ENCODE peak calls at places on chromosomes 1 and 21, in four cellular contexts. G is GM12878, T is IMR-90, H is K562. N is an unnamed sample.

GRCh38 chr1:43005460-43006351 is 47.0 kb upstream of the SLC2A1 start:
- DNase-seq in G (no peak), T (no peak), H (peak), N (no peak)

GRCh38 chr1:118077331-118078055 is 107.5 kb downstream of the SPAG17 start:
- DNase-seq in G (no peak), T (peak), H (no peak), N (peak)

GRCh38 chr21:33115586-33116541 is 45.9 kb downstream of the OLIG1 start:
- DNase-seq in G (no peak), T (no peak), H (no peak), N (no peak)

GRCh38 chr1:84143796-84144565 is at the start of gene PRKACB:
- DNase-seq in G (peak), T (peak), H (no peak), N (no peak)

GRCh38 chr1:159492575-159493323 is 43.1 kb downstream of the OR10J5 start:
- DNase-seq in G (no peak), T (no peak), H (no peak), N (peak)

GRCh38 chr21:25567472-25567871 is 39.8 kb downstream of the MRPL39 start:
- DNase-seq in G (peak), T (no peak), H (no peak), N (no peak)

GRCh38 chr1:61322008-61322744 is 239.8 kb downstream of the NFIA start:
- DNase-seq in G (no peak), T (no peak), H (no peak), N (no peak)

GRCh38 chr1:101262060-101262459 is 25.2 kb downstream of the S1PR1 start:
- DNase-seq in G (no peak), T (no peak), H (no peak), N (no peak)

GRCh38 chr1:15258828-15259588 is 12.0 kb downstream of the FHAD1 start:
- DNase-seq in G (no peak), T (no peak), H (no peak), N (no peak)

GRCh38 chr1:161090617-161091016 is 1.3 kb upstream of the NECTIN4 start:
- DNase-seq in G (no peak), T (no peak), H (no peak), N (no peak)

DNA sequence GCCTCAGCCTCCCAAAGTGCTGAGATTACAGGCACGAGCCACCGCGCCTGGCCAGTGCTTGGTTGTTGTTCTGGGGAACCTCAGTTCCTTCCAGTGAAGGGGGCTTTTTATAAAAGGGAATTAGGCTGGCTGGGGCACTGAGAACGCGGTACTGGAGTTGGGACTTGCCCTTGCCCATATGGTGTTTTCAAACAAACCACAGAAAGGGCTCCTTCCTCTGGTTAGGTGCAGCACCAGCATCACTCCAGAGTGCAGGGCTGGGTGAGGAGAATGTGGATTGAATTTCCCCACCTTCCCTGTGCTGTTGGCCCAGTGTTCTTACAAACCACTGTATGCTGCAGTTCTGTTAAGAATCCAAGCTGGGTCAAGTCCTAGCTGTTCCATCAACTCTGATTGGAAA is 5.3 kb downstream of the MAN1C1 start:
- DNase-seq in G (no peak), T (no peak), H (no peak), N (no peak)
- TF ChIP-seq ELK1 in G (no peak), T (no peak), H (no peak), N (no peak)

GRCh38 chr1:163745204-163745603 is 423.4 kb downstream of the NUF2 start:
- DNase-seq in G (no peak), T (no peak), H (no peak), N (no peak)
- TF ChIP-seq ELK1 in G (no peak), T (no peak), H (no peak), N (no peak)

DNA sequence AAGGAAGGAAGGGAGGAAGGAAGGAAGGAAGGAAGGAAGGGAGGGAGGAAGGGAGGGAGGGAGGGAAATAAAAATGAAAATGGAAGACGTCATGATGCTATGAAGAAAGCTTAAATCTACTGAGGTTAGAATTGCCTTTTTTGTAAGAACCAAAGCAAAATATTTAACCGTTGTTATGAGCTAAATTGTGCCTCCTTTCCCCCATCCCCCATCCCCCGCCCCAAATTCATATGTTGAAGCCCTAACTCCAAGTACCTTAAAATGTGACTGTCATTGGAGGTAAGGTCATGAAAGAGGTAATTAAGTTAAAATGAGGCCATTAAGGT is 80.1 kb upstream of the CXADR start:
- DNase-seq in G (no peak), T (no peak), H (no peak), N (no peak)
- TF ChIP-seq ELK1 in G (no peak), T (no peak), H (no peak), N (no peak)

GRCh38 chr1:31573261-31573660 is 3.1 kb upstream of the TINAGL1 start:
- DNase-seq in G (no peak), T (no peak), H (no peak), N (no peak)

GRCh38 chr1:31571340-31572295 is 4.7 kb upstream of the TINAGL1 start:
- DNase-seq in G (no peak), T (no peak), H (no peak), N (no peak)

GRCh38 chr1:31570228-31570627 is 6.1 kb upstream of the TINAGL1 start:
- DNase-seq in G (no peak), T (no peak), H (no peak), N (no peak)

GRCh38 chr1:31570906-31571305 is 5.4 kb upstream of the TINAGL1 start:
- DNase-seq in G (no peak), T (no peak), H (no peak), N (no peak)

GRCh38 chr1:31572323-31573104 is 3.8 kb upstream of the TINAGL1 start:
- DNase-seq in G (no peak), T (peak), H (no peak), N (no peak)
- TF ChIP-seq ELK1 in G (no peak), T (no peak), H (no peak), N (no peak)

DNA sequence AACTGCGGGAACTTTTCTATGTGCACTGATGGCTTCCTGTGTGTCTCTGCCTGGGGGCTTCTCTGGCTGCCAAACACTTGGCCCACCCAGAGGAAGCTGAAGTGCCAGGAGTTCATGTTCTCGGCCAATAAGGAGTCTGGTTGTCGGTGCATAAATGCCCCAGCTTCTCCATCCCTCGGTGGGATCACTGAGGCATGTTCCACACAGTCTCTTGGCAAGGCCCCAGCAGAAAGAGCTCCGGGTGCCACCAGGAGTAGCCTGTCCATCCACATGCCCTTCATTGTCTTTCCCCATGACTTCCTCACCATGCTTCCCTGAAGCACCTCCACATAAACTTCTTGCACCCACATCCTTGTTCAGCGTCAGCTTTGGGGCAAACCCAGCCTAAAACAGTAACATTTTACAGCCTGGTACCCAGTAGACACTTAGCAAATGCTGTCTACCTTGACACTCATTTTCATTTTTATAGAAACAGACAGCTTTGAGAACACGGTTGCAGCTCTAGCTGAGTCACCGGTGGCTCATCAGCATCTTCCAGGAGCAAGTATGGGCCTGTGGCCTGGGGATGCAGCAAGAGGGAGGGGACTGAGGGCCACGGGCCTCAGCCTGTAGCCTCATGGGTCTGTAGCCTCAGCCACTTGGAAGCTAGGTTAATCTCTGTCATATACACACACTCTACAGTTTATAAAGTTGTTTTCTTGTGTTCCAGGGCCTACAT is 14.8 kb upstream of the CDCP2 start:
- DNase-seq in G (no peak), T (peak), H (no peak), N (no peak)
- TF ChIP-seq ELK1 in G (no peak), T (no peak), H (no peak), N (no peak)

GRCh38 chr1:44079566-44079965 is 39.1 kb upstream of the KLF17 start:
- DNase-seq in G (no peak), T (no peak), H (no peak), N (no peak)

GRCh38 chr1:44078087-44078486 is 40.5 kb upstream of the KLF17 start:
- DNase-seq in G (no peak), T (no peak), H (no peak), N (no peak)

GRCh38 chr1:44076093-44076492 is 42.5 kb upstream of the KLF17 start:
- DNase-seq in G (no peak), T (no peak), H (no peak), N (no peak)

GRCh38 chr1:44074415-44074814 is 43.2 kb upstream of the SLC6A9 start:
- DNase-seq in G (no peak), T (no peak), H (no peak), N (no peak)

DNA sequence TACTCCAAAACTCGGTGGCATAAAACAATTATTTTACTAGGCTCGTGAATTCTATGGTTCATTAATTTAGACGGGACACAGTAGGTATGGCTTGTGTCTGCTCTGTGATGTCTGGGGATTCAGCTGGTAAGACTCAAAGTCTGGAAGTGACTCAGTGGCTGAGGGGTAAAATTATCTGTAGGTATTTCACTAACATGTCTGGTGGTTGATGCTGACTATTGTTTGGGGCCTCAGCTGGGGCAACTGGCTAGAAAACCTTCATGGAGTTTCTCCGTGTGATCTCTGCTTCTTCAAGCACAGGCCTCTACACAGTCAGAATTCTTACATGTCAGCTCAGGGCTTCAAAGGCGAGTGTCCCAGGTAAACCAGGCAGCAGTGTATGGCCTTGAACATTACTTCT is 41.2 kb upstream of the KLF17 start:
- DNase-seq in G (no peak), T (peak), H (no peak), N (no peak)
- TF ChIP-seq ELK1 in G (no peak), T (no peak), H (no peak), N (no peak)

DNA sequence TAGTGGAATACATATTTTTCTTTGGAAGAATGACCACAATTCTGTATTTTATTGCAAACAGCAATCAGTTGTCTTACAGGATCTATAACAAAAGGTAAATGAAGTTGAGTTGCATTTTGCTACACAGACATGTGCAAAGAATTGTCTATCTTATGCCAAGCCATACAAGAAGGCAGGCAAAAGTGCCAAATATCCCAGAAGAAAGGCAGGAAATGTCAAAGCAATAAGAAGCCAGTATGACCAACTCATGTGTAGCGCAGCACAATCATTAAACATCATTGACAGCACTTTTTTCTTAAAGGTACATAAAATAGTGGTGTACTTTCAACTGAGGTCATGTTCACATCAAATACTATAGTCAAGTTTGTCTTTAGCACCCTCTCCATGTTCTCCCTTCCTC is 42.7 kb downstream of the NIBAN1 start:
- DNase-seq in G (no peak), T (no peak), H (no peak), N (no peak)
- TF ChIP-seq ELK1 in G (no peak), T (no peak), H (no peak), N (no peak)

GRCh38 chr1:207925210-207925609 is 14.3 kb upstream of the CD34 start:
- DNase-seq in G (no peak), T (no peak), H (peak), N (no peak)
- TF ChIP-seq ELK1 in G (no peak), T (no peak), H (no peak), N (no peak)

GRCh38 chr1:98292994-98293393 is 368.5 kb upstream of the SNX7 start:
- DNase-seq in G (no peak), T (no peak), H (no peak), N (peak)
- TF ChIP-seq ELK1 in G (no peak), T (no peak), H (no peak), N (no peak)

GRCh38 chr1:228151526-228151925 is 1.8 kb downstream of the GJC2 start:
- DNase-seq in G (no peak), T (no peak), H (no peak), N (no peak)
- TF ChIP-seq ELK1 in G (no peak), T (no peak), H (no peak), N (no peak)

N was measured in A549.